ENCODE peak calls at places on chromosomes 3 and 15, in seven cellular contexts. Q is activated naive CD4-positive, alpha-beta T cell; M is T-helper 1 cell; S is AG20443; T is cardiac fibroblast; B is nephron progenitor cell; Y is NCI-H146. Z is an unnamed sample.

GRCh38 chr3:169478566-169479313 is 184.8 kb downstream of the MECOM start:
- DNase-seq in Q (no peak), T (peak), Y (no peak), M (no peak), S (no peak), B (no peak), Z (no peak)

GRCh38 chr3:177498037-177498857 is 301.0 kb upstream of the TBL1XR1 start:
- DNase-seq in S (no peak), T (peak), Y (peak), Q (no peak), M (no peak), B (no peak), Z (no peak)

GRCh38 chr3:13399603-13400002 is 20.5 kb downstream of the NUP210 start:
- DNase-seq in T (no peak), S (no peak), Q (no peak), M (no peak), B (no peak), Y (no peak), Z (no peak)

GRCh38 chr3:88188436-88188835 is 38.7 kb downstream of the C3orf38 start:
- DNase-seq in Y (no peak), M (no peak), S (peak), B (no peak), Q (no peak), T (peak), Z (no peak)

GRCh38 chr3:152205097-152205593 is 63.6 kb upstream of the MBNL1 start:
- DNase-seq in Q (no peak), M (no peak), T (no peak), B (no peak), S (no peak), Y (no peak), Z (no peak)

GRCh38 chr3:58722526-58722925 is 56.0 kb upstream of the FAM3D start:
- DNase-seq in M (no peak), Q (no peak), Y (peak), S (no peak), B (no peak), T (no peak), Z (no peak)

GRCh38 chr3:45553469-45553974 is 41.0 kb upstream of the LIMD1 start:
- DNase-seq in Y (no peak), M (no peak), B (no peak), T (peak), S (peak), Q (no peak), Z (no peak)

GRCh38 chr3:52532517-52532837 is 1.2 kb downstream of the NT5DC2 start:
- DNase-seq in T (peak), B (peak), S (peak), M (no peak), Q (no peak), Y (peak), Z (peak)

GRCh38 chr15:67064607-67065530 is 533 bp upstream of the SMAD3 start:
- DNase-seq in Q (no peak), Y (no peak), T (no peak), S (peak), B (no peak), M (peak), Z (no peak)

GRCh38 chr3:50620846-50621245 is 3.9 kb downstream of the MAPKAPK3 start:
- DNase-seq in M (no peak), Y (no peak), Q (no peak), S (peak), T (no peak), B (no peak), Z (no peak)

GRCh38 chr3:183592820-183593219 is 37.3 kb upstream of the KLHL6 start:
- DNase-seq in T (no peak), S (no peak), Q (no peak), B (no peak), M (no peak), Y (no peak), Z (no peak)

GRCh38 chr15:99105516-99106341 is 849 bp downstream of the SYNM start:
- DNase-seq in Y (peak), M (no peak), Q (no peak), T (peak), S (peak), B (peak), Z (peak)

GRCh38 chr3:161400650-161401049 is 29.3 kb upstream of the SPTSSB start:
- DNase-seq in M (no peak), B (no peak), Q (no peak), Y (no peak), T (no peak), S (no peak), Z (no peak)

GRCh38 chr15:48634096-48634495 is 11.4 kb downstream of the FBN1 start:
- DNase-seq in Y (no peak), Q (no peak), B (no peak), T (no peak), S (no peak), M (no peak), Z (no peak)

GRCh38 chr15:28944286-28944685 is 58.5 kb downstream of the APBA2 start:
- DNase-seq in Q (no peak), S (no peak), T (no peak), M (no peak), B (no peak), Y (no peak), Z (no peak)

GRCh38 chr15:68599560-68600071 is 20.8 kb downstream of the CORO2B start:
- DNase-seq in T (peak), M (no peak), Y (peak), Q (no peak), B (peak), S (peak), Z (peak)

GRCh38 chr15:64763874-64764273 is 11.5 kb downstream of the RBPMS2 start:
- DNase-seq in Y (no peak), B (no peak), M (no peak), S (no peak), T (no peak), Q (no peak), Z (no peak)

GRCh38 chr3:161349529-161350278 is 21.6 kb downstream of the SPTSSB start:
- DNase-seq in T (peak), M (no peak), S (peak), B (no peak), Y (no peak), Q (no peak), Z (no peak)

GRCh38 chr15:70892912-70893560 is 410 bp downstream of the LRRC49 start:
- DNase-seq in Q (no peak), Y (peak), B (no peak), M (no peak), S (peak), T (peak), Z (peak)

GRCh38 chr3:98980915-98981596 is 79.6 kb upstream of the DCBLD2 start:
- DNase-seq in S (peak), M (no peak), Q (no peak), Y (no peak), T (no peak), B (no peak), Z (no peak)

GRCh38 chr15:34993877-34994276 is 5.8 kb upstream of the ZNF770 start:
- DNase-seq in S (no peak), M (no peak), B (no peak), T (no peak), Y (no peak), Q (no peak), Z (no peak)

GRCh38 chr15:71568226-71568625 is 242.1 kb upstream of the NR2E3 start:
- DNase-seq in Q (no peak), B (no peak), S (no peak), T (no peak), M (no peak), Y (no peak), Z (no peak)

GRCh38 chr15:98442379-98442833 is 205.9 kb upstream of the IGF1R start:
- DNase-seq in B (peak), M (no peak), Q (no peak), S (peak), T (peak), Y (peak), Z (peak)

GRCh38 chr3:11625376-11626083 is 18.2 kb downstream of the VGLL4 start:
- DNase-seq in T (no peak), Q (no peak), M (no peak), B (no peak), Y (no peak), S (no peak), Z (no peak)

GRCh38 chr3:176262071-176262470 is 935.2 kb downstream of the TBL1XR1 start:
- DNase-seq in T (no peak), M (no peak), B (no peak), Q (no peak), S (no peak), Y (no peak), Z (no peak)